ENCODE peak calls at places on chromosomes 7 and 10, in eight cellular contexts. T is RPMI8226, M is adrenal gland, D is AG04450, Q is HT1080, G is fibroblast of lung, L is hypothalamus, A is transverse colon. O is an unnamed sample.

GRCh38 chr10:99832439-99832838 is 50.0 kb downstream of the ABCC2 start:
- DNase-seq in T (no peak), M (no peak), D (no peak), Q (no peak), G (no peak), L (no peak), A (no peak), O (no peak)

GRCh38 chr10:75209325-75210192 is 1.0 kb upstream of the VDAC2 start:
- DNase-seq in T (peak; percentile 72), M (peak; percentile 92), D (no peak), Q (peak; percentile 57), G (peak; percentile 78), L (peak; percentile 58), A (peak; percentile 81), O (peak; percentile 79)

GRCh38 chr7:133355822-133356221 is 102.9 kb downstream of the EXOC4 start:
- DNase-seq in T (no peak), M (no peak), D (no peak), Q (no peak), G (no peak), L (no peak), A (no peak), O (no peak)

GRCh38 chr7:79308176-79308575 is 145.3 kb downstream of the MAGI2 start:
- DNase-seq in T (no peak), M (peak; percentile 64), D (no peak), Q (no peak), G (peak; percentile 25), L (no peak), A (no peak), O (no peak)

GRCh38 chr10:131676046-131676445 is 224.8 kb upstream of the PPP2R2D start:
- DNase-seq in T (no peak), M (no peak), D (no peak), Q (no peak), G (no peak), L (no peak), A (no peak), O (no peak)

GRCh38 chr10:120396228-120396627 is 60.8 kb upstream of the PLPP4 start:
- DNase-seq in T (no peak), M (no peak), D (no peak), Q (no peak), G (no peak), L (no peak), A (no peak), O (no peak)

GRCh38 chr7:99104631-99105030 is 39.3 kb downstream of the SMURF1 start:
- DNase-seq in T (no peak), M (no peak), D (no peak), Q (no peak), G (no peak), L (no peak), A (no peak), O (no peak)

GRCh38 chr7:12635830-12636229 is 51.6 kb upstream of the ARL4A start:
- DNase-seq in T (peak; percentile 66), M (no peak), D (no peak), Q (no peak), G (peak; percentile 48), L (no peak), A (peak; percentile 10), O (no peak)

GRCh38 chr10:69051303-69051702 is 36.6 kb upstream of the SRGN start:
- DNase-seq in T (no peak), M (peak; percentile 67), D (no peak), Q (peak; percentile 78), G (peak; percentile 46), L (no peak), A (peak; percentile 41), O (no peak)

GRCh38 chr7:41010418-41010817 is 692.5 kb downstream of the INHBA start:
- DNase-seq in T (no peak), M (no peak), D (no peak), Q (no peak), G (peak; percentile 47), L (no peak), A (no peak), O (no peak)

GRCh38 chr10:105188737-105189463 is 547.8 kb downstream of the SORCS3 start:
- DNase-seq in T (no peak), M (no peak), D (no peak), Q (peak; percentile 96), G (no peak), L (no peak), A (no peak), O (peak; percentile 7)